ENCODE peak calls at places on chromosome 22, in seven cellular contexts. Z is lower leg skin, A is neural progenitor cell, R is breast epithelium, N is astrocyte of the spinal cord, C is psoas muscle, K is fibroblast of pulmonary artery. T is an unnamed sample.

GRCh38 chr22:49600891-49601431 is 226.7 kb downstream of the BRD1 start:
- DNase-seq in Z (no peak), A (no peak), R (no peak), N (no peak), C (no peak), K (no peak), T (no peak)

GRCh38 chr22:48240165-48240934 is 1477.9 kb downstream of the TBC1D22A start:
- DNase-seq in Z (no peak), A (peak; percentile 88), R (no peak), N (no peak), C (no peak), K (no peak), T (no peak)

GRCh38 chr22:35327690-35328471 is 28.2 kb downstream of the TOM1 start:
- DNase-seq in Z (no peak), A (no peak), R (no peak), N (no peak), C (no peak), K (no peak), T (no peak)

GRCh38 chr22:30327864-30328345 is 1.2 kb upstream of the TBC1D10A start:
- DNase-seq in Z (no peak), A (peak; percentile 31), R (no peak), N (no peak), C (no peak), K (no peak), T (no peak)

GRCh38 chr22:43477966-43478365 is 66.2 kb downstream of the MPPED1 start:
- DNase-seq in Z (no peak), A (no peak), R (no peak), N (no peak), C (no peak), K (no peak), T (no peak)

GRCh38 chr22:43792905-43793304 is 19.2 kb downstream of the EFCAB6 start:
- DNase-seq in Z (no peak), A (no peak), R (no peak), N (no peak), C (no peak), K (no peak), T (no peak)

GRCh38 chr22:37303821-37304274 is 21.5 kb downstream of the CYTH4 start:
- DNase-seq in Z (peak; percentile 36), A (no peak), R (no peak), N (peak; percentile 88), C (peak; percentile 39), K (peak; percentile 85), T (no peak)

GRCh38 chr22:48103126-48103875 is 1340.9 kb downstream of the TBC1D22A start:
- DNase-seq in Z (no peak), A (no peak), R (no peak), N (no peak), C (no peak), K (no peak), T (no peak)

GRCh38 chr22:24128024-24128423 is 53.3 kb upstream of the SUSD2 start:
- DNase-seq in Z (no peak), A (no peak), R (no peak), N (no peak), C (no peak), K (no peak), T (no peak)

GRCh38 chr22:24121938-24122337 is 59.3 kb upstream of the SUSD2 start:
- DNase-seq in Z (no peak), A (no peak), R (no peak), N (no peak), C (no peak), K (no peak), T (no peak)

GRCh38 chr22:24120029-24120428 is 61.3 kb upstream of the SUSD2 start:
- DNase-seq in Z (no peak), A (no peak), R (no peak), N (no peak), C (no peak), K (no peak), T (no peak)

GRCh38 chr22:24125942-24126341 is 55.3 kb upstream of the SUSD2 start:
- DNase-seq in Z (no peak), A (no peak), R (no peak), N (no peak), C (no peak), K (no peak), T (no peak)

GRCh38 chr22:24124247-24124646 is 57.0 kb upstream of the SUSD2 start:
- DNase-seq in Z (no peak), A (no peak), R (no peak), N (no peak), C (no peak), K (no peak), T (no peak)
- TF ChIP-seq CTCF in Z (no peak), A (no peak), R (no peak), N (no peak), C (no peak), K (no peak), T (no peak)

GRCh38 chr22:32804036-32804435 is 2.5 kb downstream of the TIMP3 start:
- DNase-seq in Z (no peak), A (no peak), R (no peak), N (peak; percentile 71), C (no peak), K (peak; percentile 46), T (no peak)
- H3K4me3 ChIP-seq in Z (peak overlapping the region; percentile 68), A (no peak overlapping the region), R (peak overlapping the region; percentile 99), N (peak overlapping the region; percentile 88), C (peak overlapping the region; percentile 78), K (peak overlapping the region; percentile 59), T (no peak overlapping the region)

DNA sequence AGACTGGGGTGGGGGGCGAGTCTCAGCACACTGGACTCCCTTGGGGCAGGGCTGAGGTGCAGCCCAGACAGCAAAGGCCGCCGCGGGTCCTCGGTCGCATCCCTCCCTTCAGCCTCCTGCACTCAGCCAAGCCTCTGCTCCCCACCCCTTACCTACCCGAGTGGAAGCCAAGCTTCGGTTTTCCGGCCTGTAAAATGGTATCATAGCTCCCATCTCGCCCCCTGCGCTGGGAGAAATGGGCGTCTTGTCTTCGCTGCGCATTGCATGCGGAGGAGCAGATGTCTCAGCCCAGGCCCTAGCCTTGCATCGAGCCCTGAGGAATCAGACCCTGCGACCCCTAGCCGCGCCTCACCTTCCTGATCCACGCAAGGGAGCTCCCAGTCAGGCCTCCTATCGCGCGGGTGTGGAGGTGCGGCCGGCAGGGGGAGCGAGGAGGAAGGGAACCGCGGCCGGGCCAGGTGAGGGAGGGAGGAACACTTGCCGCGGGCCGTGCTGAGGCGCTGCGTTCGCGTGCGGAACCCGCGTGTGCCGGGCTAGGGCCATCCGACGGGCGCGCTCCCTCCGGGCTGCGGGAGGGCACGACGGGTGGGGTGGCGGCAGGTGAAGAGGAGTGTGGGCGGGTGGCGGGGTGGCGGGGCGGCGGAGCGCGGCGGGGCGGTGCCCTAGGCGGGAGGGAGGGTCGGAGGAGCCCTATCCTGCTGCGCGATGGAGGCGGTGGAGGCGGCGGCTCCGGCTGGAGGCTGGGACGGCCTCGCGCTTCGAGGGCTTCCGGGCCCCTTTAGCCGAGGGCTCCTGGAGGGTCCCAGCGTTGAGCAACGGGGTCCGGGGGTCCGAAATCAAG is 4.1 kb upstream of the TBX1 start:
- DNase-seq in Z (peak; percentile 34), A (peak; percentile 74), R (peak; percentile 80), N (no peak), C (no peak), K (no peak), T (peak; percentile 62)
- TF ChIP-seq CTCF in Z (no peak), A (peak; percentile 57), R (peak; percentile 67), N (peak; percentile 50), C (peak; percentile 27), K (peak; percentile 23), T (peak; percentile 59)

GRCh38 chr22:18076060-18076497 is 1.7 kb upstream of the PEX26 start:
- DNase-seq in Z (peak; percentile 77), A (peak; percentile 88), R (no peak), N (peak; percentile 90), C (peak; percentile 62), K (peak; percentile 94), T (peak; percentile 87)
- H3K4me3 ChIP-seq in Z (no peak overlapping the region), A (no peak overlapping the region), R (no peak overlapping the region), N (no peak overlapping the region), C (peak overlapping the region; percentile 92), K (no peak overlapping the region), T (peak overlapping the region; percentile 85)

GRCh38 chr22:17922925-17923898 is 101.1 kb downstream of the MICAL3 start:
- DNase-seq in Z (no peak), A (no peak), R (no peak), N (peak; percentile 93), C (no peak), K (peak; percentile 84), T (no peak)
- TF ChIP-seq CTCF in Z (no peak), A (no peak), R (no peak), N (no peak), C (no peak), K (no peak), T (no peak)

DNA sequence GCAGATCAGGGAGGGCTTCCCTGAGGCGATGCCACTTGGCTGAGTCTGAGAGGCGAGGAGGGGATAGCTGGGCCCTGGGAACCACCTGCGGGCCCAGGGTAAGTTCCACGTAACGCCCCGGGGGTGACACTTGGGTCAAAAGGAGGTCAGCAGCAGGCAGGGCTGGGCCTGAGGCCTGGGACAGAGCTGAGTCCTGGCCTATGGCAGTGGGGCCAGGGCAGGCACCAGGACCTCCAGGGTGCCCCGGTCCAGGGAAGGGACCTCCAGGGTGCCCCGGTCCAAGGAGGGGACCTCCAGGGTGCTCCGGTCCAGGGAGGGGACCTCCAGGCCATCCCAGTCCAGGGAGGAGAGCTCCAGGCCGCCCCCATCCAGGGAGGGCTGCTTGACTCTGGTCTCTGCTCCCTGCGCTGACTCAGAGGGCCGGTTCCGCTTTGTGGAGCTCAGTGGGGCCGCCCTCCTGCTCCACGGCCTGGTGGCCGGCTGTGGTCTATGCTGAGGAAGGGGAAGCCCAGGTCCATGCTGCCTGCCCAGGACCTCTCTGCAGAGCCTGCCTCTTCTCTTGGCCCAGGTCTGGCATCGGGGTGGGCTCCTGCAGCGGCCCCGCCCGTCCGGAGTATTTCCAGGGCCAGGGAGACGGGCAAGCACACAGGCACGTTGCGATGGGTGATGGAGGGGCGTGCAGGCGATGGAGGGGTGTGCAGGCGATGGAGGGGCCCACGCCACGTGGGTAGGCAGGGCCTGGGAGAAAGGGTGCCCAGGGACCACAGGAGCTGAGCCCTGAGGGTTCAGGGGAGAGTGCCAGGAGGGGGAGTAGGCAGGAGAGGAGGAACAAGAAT is 19.5 kb upstream of the WNT7B start:
- DNase-seq in Z (no peak), A (no peak), R (no peak), N (peak; percentile 65), C (peak; percentile 78), K (peak; percentile 47), T (peak; percentile 38)
- H3K4me3 ChIP-seq in Z (no peak overlapping the region), A (no peak overlapping the region), R (no peak overlapping the region), N (no peak overlapping the region), C (no peak overlapping the region), K (no peak overlapping the region), T (no peak overlapping the region)

DNA sequence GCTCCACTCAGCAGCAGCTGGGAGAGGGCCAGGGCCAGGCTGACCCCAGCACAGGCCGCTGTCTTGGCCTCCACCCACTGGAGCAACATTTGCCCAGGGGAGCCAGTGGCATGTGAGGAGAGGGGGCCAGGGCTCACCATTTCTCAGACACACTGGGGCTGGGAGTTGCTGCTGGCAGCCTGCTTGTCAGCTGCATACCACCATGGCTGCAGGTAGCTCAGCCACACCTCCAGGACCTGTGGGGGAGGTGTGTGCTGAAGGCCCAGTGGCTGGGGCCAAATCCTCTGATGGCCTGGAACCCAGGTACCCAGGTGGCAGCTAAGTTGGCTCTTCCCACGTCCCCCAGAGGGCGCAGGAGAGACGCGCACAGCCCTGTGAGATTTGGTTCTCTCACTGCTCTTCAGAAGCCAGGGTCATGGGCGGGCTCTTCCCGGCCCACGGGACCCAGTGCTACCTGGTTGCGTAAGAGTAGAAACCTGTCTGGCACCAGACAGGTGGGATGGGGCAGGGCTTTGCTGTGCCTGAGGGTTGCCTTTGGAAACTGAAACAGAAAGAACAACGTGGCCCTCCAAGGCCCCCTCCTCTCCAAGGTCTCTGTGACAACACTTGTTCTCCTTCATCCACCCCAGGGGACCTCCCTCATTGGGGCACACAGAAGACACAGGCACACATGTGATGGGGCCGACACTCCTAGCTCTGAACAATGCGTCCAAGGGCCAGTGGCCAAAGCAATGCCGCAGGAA is 98.8 kb downstream of the MED15 start:
- DNase-seq in Z (peak; percentile 66), A (peak; percentile 84), R (peak; percentile 81), N (peak; percentile 55), C (no peak), K (peak; percentile 79), T (peak; percentile 89)
- TF ChIP-seq CTCF in Z (no peak), A (peak; percentile 78), R (peak; percentile 46), N (peak; percentile 85), C (peak; percentile 47), K (peak; percentile 88), T (peak; percentile 93)

GRCh38 chr22:39907035-39907434 is 6.2 kb downstream of the GRAP2 start:
- DNase-seq in Z (no peak), A (no peak), R (no peak), N (no peak), C (no peak), K (no peak), T (no peak)
- H3K4me3 ChIP-seq in Z (no peak overlapping the region), A (no peak overlapping the region), R (no peak overlapping the region), N (no peak overlapping the region), C (no peak overlapping the region), K (no peak overlapping the region), T (no peak overlapping the region)

T was measured in GM12865.